ENCODE peak calls at places on chromosomes 3 and 15, in ten cellular contexts. M, C, U, P, X, Y, I, Q, H and A are unnamed samples.

GRCh38 chr3:23760871-23761373 is 44.8 kb upstream of the UBE2E1 start:
- DNase-seq in Y (no peak), I (no peak), U (peak), X (no peak), H (no peak), Q (no peak), M (no peak), C (no peak), P (no peak), A (peak)

GRCh38 chr15:96356494-96357455 is 26.3 kb downstream of the NR2F2 start:
- DNase-seq in C (peak), I (peak), H (peak), Y (peak), X (peak), U (peak), P (peak), Q (peak), M (peak), A (peak)

GRCh38 chr15:33693166-33693830 is 275.0 kb upstream of the CHRM5 start:
- DNase-seq in H (no peak), I (no peak), U (no peak), Y (no peak), X (no peak), Q (no peak), P (no peak), M (no peak), C (no peak), A (no peak)

GRCh38 chr3:81643721-81644120 is 117.7 kb downstream of the GBE1 start:
- DNase-seq in P (no peak), U (peak), H (no peak), M (no peak), Q (no peak), I (no peak), Y (no peak), X (peak), C (peak), A (no peak)

GRCh38 chr3:100042577-100042981 is 71.7 kb downstream of the FILIP1L start:
- DNase-seq in H (no peak), P (no peak), Y (no peak), Q (no peak), X (peak), C (no peak), U (no peak), M (no peak), I (no peak), A (no peak)

GRCh38 chr3:125374501-125374995 is 577 bp downstream of the ZNF148 start:
- DNase-seq in P (peak), U (peak), H (no peak), X (peak), M (no peak), C (peak), Y (peak), Q (peak), I (peak), A (peak)

GRCh38 chr15:67753901-67754300 is 71.4 kb upstream of the SKOR1 start:
- DNase-seq in M (no peak), Q (no peak), P (no peak), H (no peak), C (no peak), I (no peak), X (no peak), U (no peak), Y (no peak), A (no peak)

GRCh38 chr3:72347819-72348319 is 500.4 kb downstream of the SHQ1 start:
- DNase-seq in U (peak), Y (peak), I (no peak), Q (peak), M (no peak), C (no peak), X (no peak), P (peak), H (peak), A (peak)

GRCh38 chr15:89175617-89176191 is 45.7 kb downstream of the RLBP1 start:
- DNase-seq in Y (peak), P (no peak), H (no peak), I (no peak), X (no peak), C (no peak), M (no peak), Q (no peak), U (no peak), A (no peak)

GRCh38 chr15:65530318-65531111 is at the start of gene HACD3:
- DNase-seq in H (peak), I (peak), X (peak), C (peak), M (peak), P (peak), Y (peak), Q (peak), U (peak), A (peak)

GRCh38 chr3:13217736-13218540 is 144.7 kb upstream of the IQSEC1 start:
- DNase-seq in M (no peak), P (peak), X (peak), Q (no peak), U (no peak), Y (no peak), I (no peak), H (no peak), C (peak), A (no peak)

GRCh38 chr15:90675464-90675863 is 41.7 kb upstream of the BLM start:
- DNase-seq in C (no peak), Q (no peak), Y (no peak), M (no peak), I (no peak), X (no peak), P (no peak), U (no peak), H (no peak), A (no peak)

GRCh38 chr15:68353418-68354145 is 76.0 kb downstream of the FEM1B start:
- DNase-seq in Q (no peak), P (no peak), Y (no peak), I (no peak), U (no peak), H (no peak), X (peak), M (no peak), C (no peak), A (no peak)

DNA sequence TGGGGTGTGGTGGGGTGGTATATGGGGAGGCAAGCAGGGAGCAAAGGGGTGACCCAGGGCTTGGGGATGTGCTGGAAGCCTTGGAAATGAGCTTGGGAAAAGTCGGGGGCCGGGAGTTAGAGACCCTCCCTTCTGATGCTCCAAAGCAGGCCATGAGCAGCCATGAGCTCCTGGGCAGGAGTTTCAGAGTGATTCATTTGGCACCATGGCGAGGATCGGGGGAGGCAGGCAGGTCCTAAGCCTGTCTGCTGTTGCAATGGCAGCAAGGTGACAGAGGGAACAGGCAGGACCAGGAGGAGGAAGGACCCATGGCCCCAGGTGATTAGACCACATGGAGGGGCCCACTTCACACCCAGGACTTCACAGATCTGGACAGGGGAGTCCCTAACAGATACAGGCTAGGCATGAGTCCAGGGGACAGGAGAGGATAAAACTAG is 21.3 kb downstream of the RGMA start:
- DNase-seq in M (no peak), I (no peak), H (no peak), Q (no peak), U (no peak), C (no peak), X (no peak), P (no peak), Y (no peak), A (no peak)
- TF ChIP-seq POLR2A in M (no peak), I (no peak), H (no peak), Q (no peak), U (no peak), C (no peak), X (no peak), P (no peak), Y (no peak), A (no peak)

GRCh38 chr3:10287936-10288574 is 4.7 kb downstream of the GHRL start:
- DNase-seq in M (no peak), Y (peak), P (no peak), U (no peak), Q (no peak), C (no peak), I (no peak), H (no peak), X (no peak), A (no peak)

GRCh38 chr3:10286596-10287295 is 6.0 kb downstream of the GHRL start:
- DNase-seq in M (no peak), Q (no peak), X (peak), U (no peak), Y (no peak), H (no peak), I (no peak), P (peak), C (peak), A (no peak)

GRCh38 chr3:10289077-10289476 is 3.7 kb downstream of the GHRL start:
- DNase-seq in M (no peak), U (no peak), C (no peak), H (no peak), Q (no peak), X (no peak), Y (no peak), I (no peak), P (no peak), A (no peak)

GRCh38 chr3:10289785-10290355 is 2.9 kb downstream of the GHRL start:
- DNase-seq in P (no peak), U (no peak), X (no peak), I (no peak), Y (no peak), M (no peak), C (no peak), Q (no peak), H (no peak), A (no peak)

DNA sequence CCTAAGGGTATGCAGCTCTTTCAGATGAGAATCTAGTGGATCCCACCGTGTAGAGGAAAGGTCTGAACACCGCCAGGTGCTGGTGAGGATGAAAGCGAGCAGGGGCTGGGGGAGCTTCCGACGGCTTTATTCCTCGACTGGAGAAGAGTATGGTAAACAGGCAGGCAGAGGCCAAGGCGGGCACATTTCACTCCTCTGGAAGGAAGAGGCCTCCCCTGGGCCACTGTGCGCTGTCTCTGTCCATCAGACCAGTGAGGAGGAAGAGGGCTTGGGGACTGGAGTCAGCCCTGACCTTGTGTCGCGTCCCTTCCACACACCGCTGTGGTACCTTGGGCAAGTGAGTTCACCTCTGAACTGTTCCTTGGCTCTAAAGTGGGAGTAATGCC is 4.2 kb downstream of the GHRL start:
- DNase-seq in P (no peak), I (no peak), C (no peak), U (no peak), M (no peak), H (no peak), Q (no peak), X (no peak), Y (no peak), A (no peak)
- TF ChIP-seq POLR2A in P (no peak), I (no peak), C (no peak), U (no peak), M (no peak), H (no peak), Q (no peak), X (no peak), Y (no peak), A (no peak)

DNA sequence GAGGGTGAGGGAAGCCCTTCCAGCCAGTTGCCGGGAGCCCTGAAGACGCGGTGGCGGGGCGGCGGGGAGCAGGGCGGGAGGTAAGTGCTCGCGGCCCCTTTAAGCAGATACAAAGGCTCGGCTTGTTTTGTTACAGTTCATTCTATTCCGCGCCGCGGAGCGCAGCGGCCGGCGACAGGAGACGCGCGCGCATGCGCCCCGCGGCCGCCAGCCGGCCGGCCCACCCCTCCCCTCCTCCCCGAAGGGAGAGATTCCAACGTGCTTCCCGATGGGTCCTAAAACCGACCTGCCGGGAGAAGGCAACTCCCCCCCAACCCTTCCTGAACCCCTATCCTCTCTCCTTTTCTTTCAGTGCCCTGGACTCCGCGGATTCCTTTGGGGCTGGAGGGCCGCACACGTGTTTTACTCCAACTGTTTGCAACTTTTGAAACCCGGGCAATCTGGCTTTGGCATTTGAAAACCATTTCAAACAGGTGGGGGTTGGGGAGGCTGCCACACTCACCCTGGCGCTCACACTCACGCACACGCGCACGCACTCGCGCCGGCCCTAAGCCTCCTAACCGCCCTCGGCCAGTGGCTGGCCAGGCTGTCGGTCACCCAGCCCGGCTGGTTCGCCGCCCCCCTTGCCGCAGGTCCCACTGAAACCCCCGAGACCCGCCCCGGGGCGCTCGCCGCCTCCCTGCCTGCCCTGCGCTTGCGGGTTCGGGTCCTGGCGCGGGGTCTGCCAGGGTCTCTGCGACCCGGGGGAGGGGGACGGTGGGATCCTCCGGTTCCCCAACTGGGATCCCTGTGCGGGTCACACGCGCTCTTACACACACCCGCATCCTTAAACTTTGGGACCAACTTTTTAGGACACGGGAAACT is at the start of gene MAGI1:
- DNase-seq in Q (peak), M (peak), I (peak), Y (peak), P (peak), H (peak), X (peak), U (peak), C (peak), A (peak)
- TF ChIP-seq POLR2A in Q (peak), M (peak), I (no peak), Y (no peak), P (peak), H (peak), X (peak), U (no peak), C (peak), A (no peak)

DNA sequence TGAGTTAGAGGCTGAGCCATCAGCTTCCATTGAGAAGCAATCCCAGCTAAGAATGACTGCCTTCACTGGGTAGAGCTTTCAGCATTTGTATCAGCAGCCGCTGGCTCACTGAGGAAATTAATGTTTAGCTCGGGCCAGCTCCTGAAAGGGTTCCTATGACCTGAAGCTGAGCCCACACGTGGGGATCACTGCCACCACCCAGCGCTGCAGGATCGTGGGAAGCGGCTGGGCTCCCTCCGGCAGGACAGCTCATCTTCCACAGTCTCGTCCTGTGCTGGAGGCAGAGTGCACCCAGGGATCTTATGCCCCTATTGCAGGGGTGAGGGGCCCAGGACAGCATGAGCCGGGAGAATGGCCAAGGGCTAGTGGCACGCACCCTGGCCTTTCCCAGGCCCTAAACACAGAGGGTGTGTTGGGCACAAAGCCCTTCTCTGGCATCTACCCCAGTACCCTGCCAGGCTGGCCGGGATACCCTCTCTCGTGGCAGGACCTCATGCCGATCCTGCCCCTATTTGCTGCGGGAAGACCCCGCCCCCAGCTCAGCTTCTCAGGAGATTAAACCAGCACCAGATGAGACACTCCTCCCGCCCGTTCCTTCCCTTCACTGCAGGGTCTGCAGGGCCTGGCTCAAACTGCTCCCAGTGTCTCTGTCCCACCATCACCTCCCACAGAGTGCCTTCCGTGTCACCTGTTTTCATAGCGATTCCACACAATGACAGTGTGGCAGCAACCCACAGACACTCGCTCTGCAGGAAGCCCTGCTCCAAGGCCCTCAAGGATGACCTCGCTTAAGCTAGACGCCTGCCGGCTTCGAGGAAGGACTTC is 28.5 kb downstream of the KLHL25 start:
- DNase-seq in H (no peak), M (no peak), Q (no peak), C (no peak), Y (no peak), U (no peak), X (no peak), I (no peak), P (no peak), A (no peak)
- TF ChIP-seq POLR2A in H (no peak), M (no peak), Q (no peak), C (no peak), Y (no peak), U (no peak), X (no peak), I (no peak), P (no peak), A (no peak)

DNA sequence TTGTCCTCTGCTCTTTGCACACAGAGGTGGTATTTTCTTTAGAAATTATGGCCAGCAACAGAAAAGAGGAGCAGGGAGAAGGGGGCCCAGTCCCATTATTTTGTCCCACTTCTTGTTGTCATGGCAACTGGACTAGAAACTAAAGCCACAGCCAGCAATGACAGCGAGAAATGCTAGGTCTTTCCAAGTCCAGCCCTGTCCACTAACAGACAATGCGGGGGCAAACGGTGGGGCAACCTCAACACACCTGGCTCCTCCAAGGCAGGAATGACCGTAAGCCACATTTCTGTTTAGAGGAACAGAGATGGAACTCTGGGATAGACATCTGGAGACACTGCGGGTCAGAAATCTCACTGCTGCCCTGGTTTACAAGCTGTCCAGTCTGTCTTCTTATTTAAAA is 107.3 kb downstream of the RFTN1 start:
- DNase-seq in C (no peak), U (no peak), P (no peak), M (no peak), H (no peak), Y (peak), X (no peak), Q (no peak), I (no peak), A (no peak)
- TF ChIP-seq POLR2A in C (no peak), U (no peak), P (no peak), M (no peak), H (no peak), Y (no peak), X (no peak), Q (no peak), I (no peak), A (no peak)